ENCODE peak calls at places on chromosome 18, in ten cellular contexts. One of them, this sample, is unnamed.

GRCh38 chr18:62938006-62938405 is 222.7 kb downstream of the PHLPP1 start:
- DNase-seq in tibial artery: no peak
- DNase-seq in thyroid gland: no peak
- DNase-seq in choroid plexus epithelial cell: peak; percentile 69
- DNase-seq in HCT116: no peak
- DNase-seq in hepatocyte: no peak
- DNase-seq in HL-60: no peak
- DNase-seq in cardiac muscle cell: peak; percentile 48
- DNase-seq in GM23248: peak; percentile 67
- DNase-seq in stomach: no peak
- DNase-seq in this sample: peak; percentile 52

GRCh38 chr18:9890191-9890590 is 4.4 kb downstream of the TXNDC2 start:
- DNase-seq in hepatocyte: no peak
- DNase-seq in tibial artery: no peak
- DNase-seq in cardiac muscle cell: peak; percentile 17
- DNase-seq in HCT116: no peak
- DNase-seq in thyroid gland: no peak
- DNase-seq in GM23248: no peak
- DNase-seq in choroid plexus epithelial cell: no peak
- DNase-seq in HL-60: no peak
- DNase-seq in stomach: no peak
- DNase-seq in this sample: no peak

GRCh38 chr18:56026505-56026904 is 438.5 kb upstream of the TCF4 start:
- DNase-seq in cardiac muscle cell: no peak
- DNase-seq in HCT116: no peak
- DNase-seq in stomach: no peak
- DNase-seq in HL-60: no peak
- DNase-seq in thyroid gland: no peak
- DNase-seq in hepatocyte: no peak
- DNase-seq in tibial artery: no peak
- DNase-seq in GM23248: no peak
- DNase-seq in choroid plexus epithelial cell: no peak
- DNase-seq in this sample: no peak

GRCh38 chr18:3016584-3017292 is 3.8 kb upstream of the LPIN2 start:
- DNase-seq in cardiac muscle cell: no peak
- DNase-seq in hepatocyte: no peak
- DNase-seq in stomach: no peak
- DNase-seq in HCT116: no peak
- DNase-seq in HL-60: no peak
- DNase-seq in thyroid gland: no peak
- DNase-seq in GM23248: no peak
- DNase-seq in tibial artery: peak; percentile 19
- DNase-seq in choroid plexus epithelial cell: peak; percentile 21
- DNase-seq in this sample: peak; percentile 21

GRCh38 chr18:46946656-46947282 is 29.4 kb downstream of the KATNAL2 start:
- DNase-seq in choroid plexus epithelial cell: peak; percentile 93
- DNase-seq in GM23248: peak; percentile 82
- DNase-seq in tibial artery: peak; percentile 80
- DNase-seq in thyroid gland: peak; percentile 66
- DNase-seq in hepatocyte: peak; percentile 87
- DNase-seq in HL-60: no peak
- DNase-seq in stomach: peak; percentile 84
- DNase-seq in cardiac muscle cell: peak; percentile 87
- DNase-seq in HCT116: no peak
- DNase-seq in this sample: peak; percentile 85

GRCh38 chr18:12645751-12646203 is 12.1 kb downstream of the SPIRE1 start:
- DNase-seq in tibial artery: peak; percentile 88
- DNase-seq in thyroid gland: peak; percentile 79
- DNase-seq in choroid plexus epithelial cell: peak; percentile 60
- DNase-seq in cardiac muscle cell: peak; percentile 52
- DNase-seq in GM23248: peak; percentile 46
- DNase-seq in HL-60: no peak
- DNase-seq in HCT116: no peak
- DNase-seq in hepatocyte: peak; percentile 23
- DNase-seq in stomach: peak; percentile 36
- DNase-seq in this sample: peak; percentile 48

GRCh38 chr18:49685231-49685942 is 123.5 kb downstream of the LIPG start:
- DNase-seq in tibial artery: no peak
- DNase-seq in choroid plexus epithelial cell: peak; percentile 41
- DNase-seq in HL-60: no peak
- DNase-seq in GM23248: no peak
- DNase-seq in stomach: no peak
- DNase-seq in HCT116: no peak
- DNase-seq in hepatocyte: no peak
- DNase-seq in cardiac muscle cell: peak; percentile 79
- DNase-seq in thyroid gland: no peak
- DNase-seq in this sample: no peak

GRCh38 chr18:30971338-30971956 is 71.1 kb downstream of the DSC3 start:
- DNase-seq in GM23248: peak; percentile 51
- DNase-seq in choroid plexus epithelial cell: peak; percentile 53
- DNase-seq in thyroid gland: no peak
- DNase-seq in tibial artery: no peak
- DNase-seq in stomach: no peak
- DNase-seq in hepatocyte: peak; percentile 70
- DNase-seq in HCT116: peak; percentile 34
- DNase-seq in HL-60: no peak
- DNase-seq in cardiac muscle cell: peak; percentile 41
- DNase-seq in this sample: peak; percentile 33

GRCh38 chr18:2050016-2050415 is 521.3 kb downstream of the METTL4 start:
- DNase-seq in choroid plexus epithelial cell: peak; percentile 29
- DNase-seq in HL-60: no peak
- DNase-seq in GM23248: no peak
- DNase-seq in cardiac muscle cell: peak; percentile 37
- DNase-seq in tibial artery: no peak
- DNase-seq in thyroid gland: no peak
- DNase-seq in HCT116: no peak
- DNase-seq in stomach: no peak
- DNase-seq in hepatocyte: no peak
- DNase-seq in this sample: no peak

GRCh38 chr18:43160509-43160908 is 45.0 kb upstream of the RIT2 start:
- DNase-seq in HCT116: no peak
- DNase-seq in GM23248: peak; percentile 1
- DNase-seq in cardiac muscle cell: peak; percentile 52
- DNase-seq in hepatocyte: no peak
- DNase-seq in choroid plexus epithelial cell: peak; percentile 70
- DNase-seq in thyroid gland: no peak
- DNase-seq in tibial artery: no peak
- DNase-seq in HL-60: no peak
- DNase-seq in stomach: no peak
- DNase-seq in this sample: peak; percentile 63
- H3K4me3 ChIP-seq in HCT116: no peak overlapping the region
- H3K4me3 ChIP-seq in GM23248: no peak overlapping the region
- H3K4me3 ChIP-seq in cardiac muscle cell: no peak overlapping the region
- H3K4me3 ChIP-seq in hepatocyte: no peak overlapping the region
- H3K4me3 ChIP-seq in choroid plexus epithelial cell: no peak overlapping the region
- H3K4me3 ChIP-seq in thyroid gland: no peak overlapping the region
- H3K4me3 ChIP-seq in tibial artery: no peak overlapping the region
- H3K4me3 ChIP-seq in HL-60: no peak overlapping the region
- H3K4me3 ChIP-seq in stomach: no peak overlapping the region
- H3K4me3 ChIP-seq in this sample: no peak overlapping the region

GRCh38 chr18:34595673-34596072 is 114.4 kb upstream of the DTNA start:
- DNase-seq in HCT116: peak; percentile 28
- DNase-seq in tibial artery: no peak
- DNase-seq in thyroid gland: peak; percentile 52
- DNase-seq in HL-60: no peak
- DNase-seq in stomach: no peak
- DNase-seq in cardiac muscle cell: peak; percentile 27
- DNase-seq in GM23248: peak; percentile 43
- DNase-seq in hepatocyte: peak; percentile 38
- DNase-seq in choroid plexus epithelial cell: peak; percentile 77
- DNase-seq in this sample: peak; percentile 58

GRCh38 chr18:34590503-34590902 is 119.6 kb upstream of the DTNA start:
- DNase-seq in cardiac muscle cell: no peak
- DNase-seq in tibial artery: no peak
- DNase-seq in hepatocyte: no peak
- DNase-seq in GM23248: no peak
- DNase-seq in stomach: no peak
- DNase-seq in choroid plexus epithelial cell: no peak
- DNase-seq in HL-60: no peak
- DNase-seq in thyroid gland: no peak
- DNase-seq in HCT116: no peak
- DNase-seq in this sample: no peak

GRCh38 chr18:34592961-34593382 is 117.1 kb upstream of the DTNA start:
- DNase-seq in hepatocyte: peak; percentile 64
- DNase-seq in GM23248: peak; percentile 76
- DNase-seq in tibial artery: peak; percentile 78
- DNase-seq in choroid plexus epithelial cell: peak; percentile 84
- DNase-seq in thyroid gland: peak; percentile 81
- DNase-seq in HL-60: no peak
- DNase-seq in cardiac muscle cell: peak; percentile 71
- DNase-seq in HCT116: no peak
- DNase-seq in stomach: peak; percentile 37
- DNase-seq in this sample: peak; percentile 53

GRCh38 chr18:34591920-34592444 is 118.1 kb upstream of the DTNA start:
- DNase-seq in HL-60: no peak
- DNase-seq in GM23248: no peak
- DNase-seq in thyroid gland: no peak
- DNase-seq in tibial artery: no peak
- DNase-seq in HCT116: no peak
- DNase-seq in stomach: no peak
- DNase-seq in cardiac muscle cell: no peak
- DNase-seq in choroid plexus epithelial cell: no peak
- DNase-seq in hepatocyte: no peak
- DNase-seq in this sample: no peak

DNA sequence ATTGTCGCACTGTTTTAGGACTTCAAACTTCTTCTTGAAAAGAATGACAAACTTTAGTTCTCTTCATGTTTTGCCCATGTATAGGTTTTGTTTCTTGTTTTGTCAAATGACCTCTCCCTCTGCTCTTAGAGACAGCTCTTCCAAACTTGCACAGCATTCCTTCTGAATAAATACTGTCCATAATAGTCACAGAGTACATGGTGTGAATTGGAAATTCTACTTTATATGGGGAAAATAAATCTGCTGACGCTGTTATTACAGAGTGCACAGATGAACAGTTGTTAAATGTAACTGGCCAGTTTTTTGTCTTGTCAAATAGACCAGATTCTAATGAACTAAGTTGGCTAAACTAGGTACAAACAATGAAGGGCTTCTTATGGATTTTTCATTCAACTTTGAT is 115.9 kb upstream of the DTNA start:
- DNase-seq in hepatocyte: no peak
- DNase-seq in cardiac muscle cell: no peak
- DNase-seq in HL-60: no peak
- DNase-seq in thyroid gland: no peak
- DNase-seq in GM23248: no peak
- DNase-seq in stomach: no peak
- DNase-seq in HCT116: no peak
- DNase-seq in choroid plexus epithelial cell: no peak
- DNase-seq in tibial artery: no peak
- DNase-seq in this sample: no peak
- H3K4me3 ChIP-seq in hepatocyte: no peak overlapping the region
- H3K4me3 ChIP-seq in cardiac muscle cell: peak overlapping the region; percentile 26
- H3K4me3 ChIP-seq in HL-60: no peak overlapping the region
- H3K4me3 ChIP-seq in thyroid gland: peak overlapping the region; percentile 8
- H3K4me3 ChIP-seq in GM23248: no peak overlapping the region
- H3K4me3 ChIP-seq in stomach: no peak overlapping the region
- H3K4me3 ChIP-seq in HCT116: no peak overlapping the region
- H3K4me3 ChIP-seq in choroid plexus epithelial cell: no peak overlapping the region
- H3K4me3 ChIP-seq in tibial artery: peak overlapping the region; percentile 51
- H3K4me3 ChIP-seq in this sample: no peak overlapping the region

DNA sequence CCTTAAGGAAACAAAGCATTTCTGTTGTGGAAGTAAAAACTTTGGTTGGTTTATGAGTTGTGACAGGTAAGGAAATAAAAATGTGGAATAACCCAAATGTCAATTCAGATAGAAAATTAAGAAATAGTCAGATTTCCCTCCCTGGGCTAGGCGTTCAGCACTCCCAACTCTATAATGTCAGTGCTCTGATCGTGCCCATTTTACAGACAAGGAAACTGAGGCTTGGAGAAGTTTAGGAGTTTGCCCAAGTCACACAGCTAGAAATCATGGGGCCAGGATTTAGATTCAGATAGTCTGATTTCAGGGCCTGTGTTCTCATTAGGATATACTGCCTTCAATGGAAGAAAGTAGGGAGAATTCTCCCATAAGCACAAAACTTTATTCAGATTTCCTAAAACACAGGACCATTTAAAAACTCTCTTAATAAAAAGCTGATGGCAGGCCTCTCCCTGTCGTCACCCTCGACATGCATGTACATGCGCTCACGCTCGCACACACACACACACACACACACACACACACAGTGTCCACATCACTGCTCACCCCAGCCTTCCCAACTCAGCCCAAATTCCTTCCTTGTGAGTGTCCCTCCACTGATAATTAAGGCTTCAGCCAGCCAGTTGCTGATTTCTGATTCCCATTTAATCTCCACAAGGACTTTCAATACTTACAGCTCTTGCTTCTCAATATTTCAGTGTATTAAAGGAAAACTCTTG is 49.1 kb upstream of the SLC14A2 start:
- DNase-seq in HL-60: no peak
- DNase-seq in tibial artery: peak; percentile 74
- DNase-seq in thyroid gland: no peak
- DNase-seq in cardiac muscle cell: peak; percentile 94
- DNase-seq in choroid plexus epithelial cell: peak; percentile 72
- DNase-seq in hepatocyte: peak; percentile 48
- DNase-seq in HCT116: no peak
- DNase-seq in stomach: no peak
- DNase-seq in GM23248: peak; percentile 94
- DNase-seq in this sample: peak; percentile 96
- H3K4me3 ChIP-seq in HL-60: no peak overlapping the region
- H3K4me3 ChIP-seq in tibial artery: peak overlapping the region; percentile 17
- H3K4me3 ChIP-seq in thyroid gland: no peak overlapping the region
- H3K4me3 ChIP-seq in cardiac muscle cell: no peak overlapping the region
- H3K4me3 ChIP-seq in choroid plexus epithelial cell: no peak overlapping the region
- H3K4me3 ChIP-seq in hepatocyte: no peak overlapping the region
- H3K4me3 ChIP-seq in HCT116: no peak overlapping the region
- H3K4me3 ChIP-seq in stomach: no peak overlapping the region
- H3K4me3 ChIP-seq in GM23248: peak overlapping the region; percentile 40
- H3K4me3 ChIP-seq in this sample: no peak overlapping the region

GRCh38 chr18:76349067-76349715 is 145.9 kb downstream of the ZNF516 start:
- DNase-seq in cardiac muscle cell: peak; percentile 79
- DNase-seq in HCT116: peak; percentile 46
- DNase-seq in thyroid gland: peak; percentile 77
- DNase-seq in choroid plexus epithelial cell: peak; percentile 82
- DNase-seq in stomach: peak; percentile 75
- DNase-seq in HL-60: peak; percentile 57
- DNase-seq in GM23248: peak; percentile 75
- DNase-seq in tibial artery: no peak
- DNase-seq in hepatocyte: peak; percentile 84
- DNase-seq in this sample: peak; percentile 73

GRCh38 chr18:76347341-76347740 is 147.7 kb downstream of the ZNF516 start:
- DNase-seq in tibial artery: no peak
- DNase-seq in GM23248: no peak
- DNase-seq in stomach: no peak
- DNase-seq in hepatocyte: no peak
- DNase-seq in HL-60: no peak
- DNase-seq in cardiac muscle cell: no peak
- DNase-seq in thyroid gland: no peak
- DNase-seq in HCT116: no peak
- DNase-seq in choroid plexus epithelial cell: no peak
- DNase-seq in this sample: no peak

GRCh38 chr18:76346490-76347130 is 148.4 kb downstream of the ZNF516 start:
- DNase-seq in choroid plexus epithelial cell: no peak
- DNase-seq in tibial artery: no peak
- DNase-seq in stomach: no peak
- DNase-seq in GM23248: no peak
- DNase-seq in HCT116: no peak
- DNase-seq in cardiac muscle cell: no peak
- DNase-seq in HL-60: no peak
- DNase-seq in thyroid gland: no peak
- DNase-seq in hepatocyte: no peak
- DNase-seq in this sample: no peak

GRCh38 chr18:76350134-76351025 is 144.7 kb downstream of the ZNF516 start:
- DNase-seq in cardiac muscle cell: no peak
- DNase-seq in GM23248: no peak
- DNase-seq in hepatocyte: no peak
- DNase-seq in stomach: no peak
- DNase-seq in tibial artery: no peak
- DNase-seq in HCT116: no peak
- DNase-seq in thyroid gland: no peak
- DNase-seq in choroid plexus epithelial cell: no peak
- DNase-seq in HL-60: no peak
- DNase-seq in this sample: no peak

GRCh38 chr18:76348267-76349066 is 146.6 kb downstream of the ZNF516 start:
- DNase-seq in HL-60: no peak
- DNase-seq in cardiac muscle cell: no peak
- DNase-seq in HCT116: no peak
- DNase-seq in tibial artery: no peak
- DNase-seq in hepatocyte: no peak
- DNase-seq in GM23248: no peak
- DNase-seq in stomach: peak; percentile 65
- DNase-seq in choroid plexus epithelial cell: no peak
- DNase-seq in thyroid gland: peak; percentile 80
- DNase-seq in this sample: no peak
- H3K4me3 ChIP-seq in HL-60: no peak overlapping the region
- H3K4me3 ChIP-seq in cardiac muscle cell: no peak overlapping the region
- H3K4me3 ChIP-seq in HCT116: no peak overlapping the region
- H3K4me3 ChIP-seq in tibial artery: no peak overlapping the region
- H3K4me3 ChIP-seq in hepatocyte: no peak overlapping the region
- H3K4me3 ChIP-seq in GM23248: no peak overlapping the region
- H3K4me3 ChIP-seq in stomach: peak overlapping the region; percentile 32
- H3K4me3 ChIP-seq in choroid plexus epithelial cell: peak overlapping the region; percentile 22
- H3K4me3 ChIP-seq in thyroid gland: no peak overlapping the region
- H3K4me3 ChIP-seq in this sample: no peak overlapping the region

This sample was measured in fibroblast of mammary gland.